ENCODE peak calls at places on chromosomes 1 and 21, in six cellular contexts. One of them, this sample, is unnamed.

GRCh38 chr21:37380349-37381323 is 14.1 kb downstream of the DYRK1A start:
- DNase-seq in fibroblast of lung: no peak
- DNase-seq in testis: peak
- DNase-seq in upper lobe of right lung: no peak
- DNase-seq in GM04503: no peak
- DNase-seq in stimulated activated CD8-positive, alpha-beta memory T cell treated with anti-CD3 and anti-CD28 coated beads, Interleukin-4, amount 100 ng/mL, for 1 hour: no peak
- DNase-seq in this sample: no peak

GRCh38 chr1:53108646-53109580 is 33.5 kb downstream of the SLC1A7 start:
- DNase-seq in fibroblast of lung: peak
- DNase-seq in testis: no peak
- DNase-seq in upper lobe of right lung: no peak
- DNase-seq in GM04503: no peak
- DNase-seq in stimulated activated CD8-positive, alpha-beta memory T cell treated with anti-CD3 and anti-CD28 coated beads, Interleukin-4, amount 100 ng/mL, for 1 hour: no peak
- DNase-seq in this sample: no peak

GRCh38 chr1:203046984-203047630 is 20.8 kb downstream of the PPFIA4 start:
- DNase-seq in fibroblast of lung: peak
- DNase-seq in testis: no peak
- DNase-seq in upper lobe of right lung: no peak
- DNase-seq in GM04503: peak
- DNase-seq in stimulated activated CD8-positive, alpha-beta memory T cell treated with anti-CD3 and anti-CD28 coated beads, Interleukin-4, amount 100 ng/mL, for 1 hour: no peak
- DNase-seq in this sample: no peak

GRCh38 chr1:91751281-91751680 is 134.7 kb downstream of the TGFBR3 start:
- DNase-seq in fibroblast of lung: peak
- DNase-seq in testis: peak
- DNase-seq in upper lobe of right lung: no peak
- DNase-seq in GM04503: peak
- DNase-seq in stimulated activated CD8-positive, alpha-beta memory T cell treated with anti-CD3 and anti-CD28 coated beads, Interleukin-4, amount 100 ng/mL, for 1 hour: no peak
- DNase-seq in this sample: no peak

GRCh38 chr1:93701619-93702018 is 20.0 kb upstream of the BCAR3 start:
- DNase-seq in fibroblast of lung: peak
- DNase-seq in testis: no peak
- DNase-seq in upper lobe of right lung: peak
- DNase-seq in GM04503: peak
- DNase-seq in stimulated activated CD8-positive, alpha-beta memory T cell treated with anti-CD3 and anti-CD28 coated beads, Interleukin-4, amount 100 ng/mL, for 1 hour: no peak
- DNase-seq in this sample: peak

GRCh38 chr1:227889863-227890405 is 57.8 kb downstream of the WNT9A start:
- DNase-seq in fibroblast of lung: no peak
- DNase-seq in testis: peak
- DNase-seq in upper lobe of right lung: peak
- DNase-seq in GM04503: no peak
- DNase-seq in stimulated activated CD8-positive, alpha-beta memory T cell treated with anti-CD3 and anti-CD28 coated beads, Interleukin-4, amount 100 ng/mL, for 1 hour: no peak
- DNase-seq in this sample: peak

GRCh38 chr1:21594495-21594894 is 74.7 kb downstream of the RAP1GAP start:
- DNase-seq in fibroblast of lung: no peak
- DNase-seq in testis: no peak
- DNase-seq in upper lobe of right lung: no peak
- DNase-seq in GM04503: no peak
- DNase-seq in stimulated activated CD8-positive, alpha-beta memory T cell treated with anti-CD3 and anti-CD28 coated beads, Interleukin-4, amount 100 ng/mL, for 1 hour: no peak
- DNase-seq in this sample: no peak

GRCh38 chr1:243549791-243550190 is 293.9 kb downstream of the SDCCAG8 start:
- DNase-seq in fibroblast of lung: peak
- DNase-seq in testis: no peak
- DNase-seq in upper lobe of right lung: no peak
- DNase-seq in GM04503: no peak
- DNase-seq in stimulated activated CD8-positive, alpha-beta memory T cell treated with anti-CD3 and anti-CD28 coated beads, Interleukin-4, amount 100 ng/mL, for 1 hour: no peak
- DNase-seq in this sample: no peak

GRCh38 chr1:228172591-228173527 is 7.3 kb downstream of the IBA57 start:
- DNase-seq in fibroblast of lung: no peak
- DNase-seq in testis: no peak
- DNase-seq in upper lobe of right lung: no peak
- DNase-seq in GM04503: no peak
- DNase-seq in stimulated activated CD8-positive, alpha-beta memory T cell treated with anti-CD3 and anti-CD28 coated beads, Interleukin-4, amount 100 ng/mL, for 1 hour: no peak
- DNase-seq in this sample: peak

GRCh38 chr1:10716840-10717239 is 79.6 kb downstream of the CASZ1 start:
- DNase-seq in fibroblast of lung: no peak
- DNase-seq in testis: no peak
- DNase-seq in upper lobe of right lung: no peak
- DNase-seq in GM04503: no peak
- DNase-seq in stimulated activated CD8-positive, alpha-beta memory T cell treated with anti-CD3 and anti-CD28 coated beads, Interleukin-4, amount 100 ng/mL, for 1 hour: no peak
- DNase-seq in this sample: no peak

GRCh38 chr1:86714159-86714558 is 9.8 kb downstream of the SH3GLB1 start:
- DNase-seq in fibroblast of lung: peak
- DNase-seq in testis: no peak
- DNase-seq in upper lobe of right lung: no peak
- DNase-seq in GM04503: no peak
- DNase-seq in stimulated activated CD8-positive, alpha-beta memory T cell treated with anti-CD3 and anti-CD28 coated beads, Interleukin-4, amount 100 ng/mL, for 1 hour: no peak
- DNase-seq in this sample: no peak

GRCh38 chr1:168499094-168500049 is 44.4 kb downstream of the XCL2 start:
- DNase-seq in fibroblast of lung: peak
- DNase-seq in testis: no peak
- DNase-seq in upper lobe of right lung: no peak
- DNase-seq in GM04503: no peak
- DNase-seq in stimulated activated CD8-positive, alpha-beta memory T cell treated with anti-CD3 and anti-CD28 coated beads, Interleukin-4, amount 100 ng/mL, for 1 hour: no peak
- DNase-seq in this sample: no peak

GRCh38 chr1:33128781-33129180 is 47.8 kb downstream of the AZIN2 start:
- DNase-seq in fibroblast of lung: no peak
- DNase-seq in testis: peak
- DNase-seq in upper lobe of right lung: no peak
- DNase-seq in GM04503: no peak
- DNase-seq in stimulated activated CD8-positive, alpha-beta memory T cell treated with anti-CD3 and anti-CD28 coated beads, Interleukin-4, amount 100 ng/mL, for 1 hour: no peak
- DNase-seq in this sample: no peak

GRCh38 chr1:233614743-233615521 is 1.0 kb downstream of the KCNK1 start:
- DNase-seq in fibroblast of lung: no peak
- DNase-seq in testis: no peak
- DNase-seq in upper lobe of right lung: peak
- DNase-seq in GM04503: no peak
- DNase-seq in stimulated activated CD8-positive, alpha-beta memory T cell treated with anti-CD3 and anti-CD28 coated beads, Interleukin-4, amount 100 ng/mL, for 1 hour: no peak
- DNase-seq in this sample: no peak

GRCh38 chr1:54547601-54548388 is at the start of gene ACOT11:
- DNase-seq in fibroblast of lung: peak
- DNase-seq in testis: peak
- DNase-seq in upper lobe of right lung: peak
- DNase-seq in GM04503: peak
- DNase-seq in stimulated activated CD8-positive, alpha-beta memory T cell treated with anti-CD3 and anti-CD28 coated beads, Interleukin-4, amount 100 ng/mL, for 1 hour: no peak
- DNase-seq in this sample: peak

GRCh38 chr1:234521802-234522185 is 42.8 kb upstream of the TARBP1 start:
- DNase-seq in fibroblast of lung: no peak
- DNase-seq in testis: no peak
- DNase-seq in upper lobe of right lung: no peak
- DNase-seq in GM04503: no peak
- DNase-seq in stimulated activated CD8-positive, alpha-beta memory T cell treated with anti-CD3 and anti-CD28 coated beads, Interleukin-4, amount 100 ng/mL, for 1 hour: no peak
- DNase-seq in this sample: no peak

GRCh38 chr1:94061513-94062443 is 59.2 kb downstream of the ABCA4 start:
- DNase-seq in fibroblast of lung: peak
- DNase-seq in testis: peak
- DNase-seq in upper lobe of right lung: peak
- DNase-seq in GM04503: no peak
- DNase-seq in stimulated activated CD8-positive, alpha-beta memory T cell treated with anti-CD3 and anti-CD28 coated beads, Interleukin-4, amount 100 ng/mL, for 1 hour: no peak
- DNase-seq in this sample: no peak

GRCh38 chr1:160866001-160866704 is 3.5 kb upstream of the CD244 start:
- DNase-seq in fibroblast of lung: no peak
- DNase-seq in testis: no peak
- DNase-seq in upper lobe of right lung: no peak
- DNase-seq in GM04503: no peak
- DNase-seq in stimulated activated CD8-positive, alpha-beta memory T cell treated with anti-CD3 and anti-CD28 coated beads, Interleukin-4, amount 100 ng/mL, for 1 hour: no peak
- DNase-seq in this sample: no peak

GRCh38 chr1:214846276-214846675 is 236.3 kb upstream of the KCNK2 start:
- DNase-seq in fibroblast of lung: no peak
- DNase-seq in testis: no peak
- DNase-seq in upper lobe of right lung: no peak
- DNase-seq in GM04503: no peak
- DNase-seq in stimulated activated CD8-positive, alpha-beta memory T cell treated with anti-CD3 and anti-CD28 coated beads, Interleukin-4, amount 100 ng/mL, for 1 hour: no peak
- DNase-seq in this sample: no peak

GRCh38 chr21:45644041-45644906 is 749 bp downstream of the PCBP3 start:
- DNase-seq in fibroblast of lung: peak
- DNase-seq in testis: no peak
- DNase-seq in upper lobe of right lung: no peak
- DNase-seq in GM04503: no peak
- DNase-seq in stimulated activated CD8-positive, alpha-beta memory T cell treated with anti-CD3 and anti-CD28 coated beads, Interleukin-4, amount 100 ng/mL, for 1 hour: no peak
- DNase-seq in this sample: no peak

GRCh38 chr1:182059936-182060335 is 1.6 kb downstream of the ZNF648 start:
- DNase-seq in fibroblast of lung: no peak
- DNase-seq in testis: no peak
- DNase-seq in upper lobe of right lung: no peak
- DNase-seq in GM04503: no peak
- DNase-seq in stimulated activated CD8-positive, alpha-beta memory T cell treated with anti-CD3 and anti-CD28 coated beads, Interleukin-4, amount 100 ng/mL, for 1 hour: no peak
- DNase-seq in this sample: no peak

GRCh38 chr1:110207831-110208230 is 2.3 kb upstream of the KCNC4 start:
- DNase-seq in fibroblast of lung: peak
- DNase-seq in testis: peak
- DNase-seq in upper lobe of right lung: peak
- DNase-seq in GM04503: no peak
- DNase-seq in stimulated activated CD8-positive, alpha-beta memory T cell treated with anti-CD3 and anti-CD28 coated beads, Interleukin-4, amount 100 ng/mL, for 1 hour: peak
- DNase-seq in this sample: no peak

GRCh38 chr1:20250346-20250989 is 40.2 kb upstream of the VWA5B1 start:
- DNase-seq in fibroblast of lung: peak
- DNase-seq in testis: peak
- DNase-seq in upper lobe of right lung: no peak
- DNase-seq in GM04503: no peak
- DNase-seq in stimulated activated CD8-positive, alpha-beta memory T cell treated with anti-CD3 and anti-CD28 coated beads, Interleukin-4, amount 100 ng/mL, for 1 hour: no peak
- DNase-seq in this sample: no peak

GRCh38 chr1:174258148-174258550 is 98.8 kb downstream of the RABGAP1L start:
- DNase-seq in fibroblast of lung: peak
- DNase-seq in testis: peak
- DNase-seq in upper lobe of right lung: no peak
- DNase-seq in GM04503: no peak
- DNase-seq in stimulated activated CD8-positive, alpha-beta memory T cell treated with anti-CD3 and anti-CD28 coated beads, Interleukin-4, amount 100 ng/mL, for 1 hour: no peak
- DNase-seq in this sample: no peak

GRCh38 chr1:75771978-75772377 is 14.1 kb upstream of the RABGGTB start:
- DNase-seq in fibroblast of lung: no peak
- DNase-seq in testis: no peak
- DNase-seq in upper lobe of right lung: no peak
- DNase-seq in GM04503: no peak
- DNase-seq in stimulated activated CD8-positive, alpha-beta memory T cell treated with anti-CD3 and anti-CD28 coated beads, Interleukin-4, amount 100 ng/mL, for 1 hour: no peak
- DNase-seq in this sample: no peak

GRCh38 chr1:228748431-228748830 is 13.2 kb downstream of the RHOU start:
- DNase-seq in fibroblast of lung: no peak
- DNase-seq in testis: no peak
- DNase-seq in upper lobe of right lung: no peak
- DNase-seq in GM04503: no peak
- DNase-seq in stimulated activated CD8-positive, alpha-beta memory T cell treated with anti-CD3 and anti-CD28 coated beads, Interleukin-4, amount 100 ng/mL, for 1 hour: no peak
- DNase-seq in this sample: no peak

GRCh38 chr1:205030916-205031315 is 12.1 kb upstream of the CNTN2 start:
- DNase-seq in fibroblast of lung: no peak
- DNase-seq in testis: no peak
- DNase-seq in upper lobe of right lung: no peak
- DNase-seq in GM04503: no peak
- DNase-seq in stimulated activated CD8-positive, alpha-beta memory T cell treated with anti-CD3 and anti-CD28 coated beads, Interleukin-4, amount 100 ng/mL, for 1 hour: no peak
- DNase-seq in this sample: no peak

GRCh38 chr1:110326826-110327225 is 12.4 kb upstream of the RBM15 start:
- DNase-seq in fibroblast of lung: no peak
- DNase-seq in testis: no peak
- DNase-seq in upper lobe of right lung: no peak
- DNase-seq in GM04503: no peak
- DNase-seq in stimulated activated CD8-positive, alpha-beta memory T cell treated with anti-CD3 and anti-CD28 coated beads, Interleukin-4, amount 100 ng/mL, for 1 hour: no peak
- DNase-seq in this sample: no peak

GRCh38 chr21:40793057-40793456 is 53.9 kb downstream of the DSCAM start:
- DNase-seq in fibroblast of lung: no peak
- DNase-seq in testis: no peak
- DNase-seq in upper lobe of right lung: no peak
- DNase-seq in GM04503: no peak
- DNase-seq in stimulated activated CD8-positive, alpha-beta memory T cell treated with anti-CD3 and anti-CD28 coated beads, Interleukin-4, amount 100 ng/mL, for 1 hour: no peak
- DNase-seq in this sample: no peak

GRCh38 chr1:216688127-216688657 is 35.0 kb downstream of the ESRRG start:
- DNase-seq in fibroblast of lung: no peak
- DNase-seq in testis: no peak
- DNase-seq in upper lobe of right lung: no peak
- DNase-seq in GM04503: no peak
- DNase-seq in stimulated activated CD8-positive, alpha-beta memory T cell treated with anti-CD3 and anti-CD28 coated beads, Interleukin-4, amount 100 ng/mL, for 1 hour: no peak
- DNase-seq in this sample: no peak

GRCh38 chr1:2968471-2968881 is 52.8 kb upstream of the ACTRT2 start:
- DNase-seq in fibroblast of lung: no peak
- DNase-seq in testis: no peak
- DNase-seq in upper lobe of right lung: peak
- DNase-seq in GM04503: no peak
- DNase-seq in stimulated activated CD8-positive, alpha-beta memory T cell treated with anti-CD3 and anti-CD28 coated beads, Interleukin-4, amount 100 ng/mL, for 1 hour: no peak
- DNase-seq in this sample: peak

GRCh38 chr1:175072131-175072941 is 4.7 kb downstream of the TNN start:
- DNase-seq in fibroblast of lung: peak
- DNase-seq in testis: peak
- DNase-seq in upper lobe of right lung: no peak
- DNase-seq in GM04503: peak
- DNase-seq in stimulated activated CD8-positive, alpha-beta memory T cell treated with anti-CD3 and anti-CD28 coated beads, Interleukin-4, amount 100 ng/mL, for 1 hour: no peak
- DNase-seq in this sample: no peak

GRCh38 chr1:4101434-4102150 is 201.5 kb upstream of the C1orf174 start:
- DNase-seq in fibroblast of lung: no peak
- DNase-seq in testis: no peak
- DNase-seq in upper lobe of right lung: peak
- DNase-seq in GM04503: no peak
- DNase-seq in stimulated activated CD8-positive, alpha-beta memory T cell treated with anti-CD3 and anti-CD28 coated beads, Interleukin-4, amount 100 ng/mL, for 1 hour: no peak
- DNase-seq in this sample: peak

GRCh38 chr1:223706077-223706988 is 6.0 kb upstream of the CAPN2 start:
- DNase-seq in fibroblast of lung: peak
- DNase-seq in testis: no peak
- DNase-seq in upper lobe of right lung: no peak
- DNase-seq in GM04503: peak
- DNase-seq in stimulated activated CD8-positive, alpha-beta memory T cell treated with anti-CD3 and anti-CD28 coated beads, Interleukin-4, amount 100 ng/mL, for 1 hour: no peak
- DNase-seq in this sample: no peak

GRCh38 chr21:16908087-16908486 is 604.8 kb upstream of the CXADR start:
- DNase-seq in fibroblast of lung: no peak
- DNase-seq in testis: no peak
- DNase-seq in upper lobe of right lung: no peak
- DNase-seq in GM04503: peak
- DNase-seq in stimulated activated CD8-positive, alpha-beta memory T cell treated with anti-CD3 and anti-CD28 coated beads, Interleukin-4, amount 100 ng/mL, for 1 hour: no peak
- DNase-seq in this sample: no peak

GRCh38 chr1:225998560-225999226 is 450 bp downstream of the SDE2 start:
- DNase-seq in fibroblast of lung: peak
- DNase-seq in testis: no peak
- DNase-seq in upper lobe of right lung: no peak
- DNase-seq in GM04503: no peak
- DNase-seq in stimulated activated CD8-positive, alpha-beta memory T cell treated with anti-CD3 and anti-CD28 coated beads, Interleukin-4, amount 100 ng/mL, for 1 hour: no peak
- DNase-seq in this sample: no peak

GRCh38 chr1:41764608-41765007 is 154.1 kb downstream of the HIVEP3 start:
- DNase-seq in fibroblast of lung: no peak
- DNase-seq in testis: no peak
- DNase-seq in upper lobe of right lung: no peak
- DNase-seq in GM04503: no peak
- DNase-seq in stimulated activated CD8-positive, alpha-beta memory T cell treated with anti-CD3 and anti-CD28 coated beads, Interleukin-4, amount 100 ng/mL, for 1 hour: no peak
- DNase-seq in this sample: peak